ENCODE peak calls at places on chromosome 18, in six cellular contexts. One of them, this sample, is unnamed.

GRCh38 chr18:48954837-48955527 is 4.2 kb upstream of the SMAD7 start:
- DNase-seq in HepG2: no peak
- DNase-seq in GM12878: no peak
- DNase-seq in H1: no peak
- DNase-seq in HCT116: no peak
- DNase-seq in K562: no peak
- DNase-seq in this sample: no peak

GRCh38 chr18:13003466-13003896 is 12.3 kb downstream of the CEP192 start:
- DNase-seq in H1: peak
- DNase-seq in K562: peak
- DNase-seq in HepG2: peak
- DNase-seq in HCT116: peak
- DNase-seq in GM12878: no peak
- DNase-seq in this sample: peak

GRCh38 chr18:3715223-3716080 is 265.5 kb downstream of the TGIF1 start:
- DNase-seq in HepG2: no peak
- DNase-seq in GM12878: no peak
- DNase-seq in K562: no peak
- DNase-seq in H1: no peak
- DNase-seq in HCT116: no peak
- DNase-seq in this sample: no peak

GRCh38 chr18:13973061-13973460 is 57.7 kb upstream of the MC2R start:
- DNase-seq in K562: no peak
- DNase-seq in HCT116: no peak
- DNase-seq in H1: no peak
- DNase-seq in GM12878: no peak
- DNase-seq in HepG2: no peak
- DNase-seq in this sample: no peak

GRCh38 chr18:47809420-47809819 is 121.0 kb downstream of the SMAD2 start:
- DNase-seq in H1: no peak
- DNase-seq in HepG2: no peak
- DNase-seq in GM12878: no peak
- DNase-seq in K562: no peak
- DNase-seq in HCT116: no peak
- DNase-seq in this sample: no peak

GRCh38 chr18:61838521-61838920 is 54.3 kb downstream of the RNF152 start:
- DNase-seq in H1: no peak
- DNase-seq in GM12878: no peak
- DNase-seq in HepG2: peak
- DNase-seq in K562: no peak
- DNase-seq in HCT116: no peak
- DNase-seq in this sample: no peak

GRCh38 chr18:9417081-9417841 is 58.1 kb upstream of the RALBP1 start:
- DNase-seq in HepG2: no peak
- DNase-seq in HCT116: no peak
- DNase-seq in GM12878: no peak
- DNase-seq in K562: no peak
- DNase-seq in H1: peak
- DNase-seq in this sample: no peak

GRCh38 chr18:6757966-6758365 is 28.4 kb downstream of the ARHGAP28 start:
- DNase-seq in HCT116: no peak
- DNase-seq in K562: no peak
- DNase-seq in HepG2: no peak
- DNase-seq in GM12878: no peak
- DNase-seq in H1: no peak
- DNase-seq in this sample: no peak

GRCh38 chr18:34702814-34703213 is 7.3 kb upstream of the DTNA start:
- DNase-seq in HCT116: no peak
- DNase-seq in HepG2: no peak
- DNase-seq in H1: no peak
- DNase-seq in GM12878: no peak
- DNase-seq in K562: no peak
- DNase-seq in this sample: no peak

GRCh38 chr18:67766930-67767329 is 250.4 kb upstream of the DSEL start:
- DNase-seq in HCT116: no peak
- DNase-seq in K562: no peak
- DNase-seq in H1: no peak
- DNase-seq in GM12878: peak
- DNase-seq in HepG2: no peak
- DNase-seq in this sample: no peak

DNA sequence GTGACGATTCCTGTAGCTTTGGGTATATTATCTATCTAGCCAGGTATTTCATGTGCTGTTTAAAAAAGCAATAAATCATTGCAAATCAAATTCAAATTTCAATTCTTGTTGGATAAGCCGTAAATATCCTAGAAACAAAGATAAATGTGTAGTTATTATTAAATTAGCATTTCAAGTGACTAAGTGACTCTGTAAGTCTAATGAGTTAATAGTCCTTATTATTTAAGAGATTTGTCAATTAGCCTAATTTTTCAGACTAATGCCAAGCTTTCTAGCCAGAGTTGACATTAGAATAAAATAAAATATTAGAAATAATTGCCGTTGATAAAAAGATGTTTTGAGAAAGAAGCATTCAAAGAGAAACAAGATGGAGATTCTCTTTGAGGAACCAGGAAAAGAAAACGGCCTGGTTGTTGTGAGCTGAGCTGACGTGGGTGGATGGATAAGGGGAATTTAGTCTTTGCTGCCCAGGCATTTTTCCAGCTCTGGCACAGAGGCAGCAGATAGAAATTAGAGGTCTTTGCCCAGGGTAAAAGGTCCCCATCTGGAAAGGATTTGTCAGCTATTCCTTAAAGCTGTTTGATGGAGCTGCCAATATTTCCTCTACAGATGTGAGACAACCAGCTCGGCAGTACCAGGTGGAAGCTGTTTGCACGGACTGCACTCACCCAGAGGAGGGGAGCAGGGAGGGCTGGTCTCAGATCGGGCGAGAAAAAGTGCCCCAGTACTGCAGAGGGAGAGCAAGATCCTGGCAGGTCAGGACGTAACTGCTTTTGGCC is 117.3 kb upstream of the SEC11C start:
- DNase-seq in GM12878: no peak
- DNase-seq in HepG2: no peak
- DNase-seq in HCT116: no peak
- DNase-seq in K562: no peak
- DNase-seq in H1: no peak
- DNase-seq in this sample: no peak
- TF ChIP-seq ZNF274 in GM12878: no peak
- TF ChIP-seq ZNF274 in HepG2: no peak
- TF ChIP-seq ZNF274 in HCT116: no peak
- TF ChIP-seq ZNF274 in K562: no peak
- TF ChIP-seq ZNF274 in H1: no peak
- TF ChIP-seq ZNF274 in this sample: no peak

GRCh38 chr18:50658601-50659000 is 98.7 kb downstream of the MAPK4 start:
- DNase-seq in HCT116: no peak
- DNase-seq in K562: no peak
- DNase-seq in GM12878: no peak
- DNase-seq in H1: no peak
- DNase-seq in HepG2: no peak
- DNase-seq in this sample: no peak
- TF ChIP-seq ZNF274 in HCT116: no peak
- TF ChIP-seq ZNF274 in K562: no peak
- TF ChIP-seq ZNF274 in GM12878: no peak
- TF ChIP-seq ZNF274 in H1: no peak
- TF ChIP-seq ZNF274 in HepG2: no peak
- TF ChIP-seq ZNF274 in this sample: no peak

DNA sequence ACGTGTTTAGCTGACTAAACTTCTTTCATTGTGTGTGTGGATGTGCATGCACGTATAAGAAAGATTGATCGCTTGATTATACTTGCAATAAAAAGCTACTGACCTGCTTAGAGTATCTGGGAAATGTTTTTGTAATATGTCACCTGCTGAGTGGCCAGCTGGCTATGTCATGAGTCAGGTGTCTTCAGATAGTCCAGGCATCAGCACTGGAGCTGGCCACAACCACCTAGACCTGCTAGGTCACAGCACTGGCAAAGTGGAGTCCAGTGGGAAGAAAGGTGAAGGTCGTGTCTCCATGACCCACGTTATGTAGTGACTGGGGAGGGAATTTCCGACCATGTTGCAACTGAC is 147.0 kb downstream of the ESCO1 start:
- DNase-seq in GM12878: no peak
- DNase-seq in HepG2: no peak
- DNase-seq in HCT116: no peak
- DNase-seq in H1: no peak
- DNase-seq in K562: no peak
- DNase-seq in this sample: no peak
- TF ChIP-seq ZNF274 in GM12878: no peak
- TF ChIP-seq ZNF274 in HepG2: no peak
- TF ChIP-seq ZNF274 in HCT116: no peak
- TF ChIP-seq ZNF274 in H1: no peak
- TF ChIP-seq ZNF274 in K562: no peak
- TF ChIP-seq ZNF274 in this sample: no peak

GRCh38 chr18:50559750-50560680 is at the start of gene MAPK4:
- DNase-seq in HCT116: no peak
- DNase-seq in GM12878: no peak
- DNase-seq in HepG2: no peak
- DNase-seq in H1: peak
- DNase-seq in K562: peak
- DNase-seq in this sample: no peak

GRCh38 chr18:50562686-50563085 is 2.8 kb downstream of the MAPK4 start:
- DNase-seq in H1: no peak
- DNase-seq in HCT116: no peak
- DNase-seq in K562: no peak
- DNase-seq in HepG2: no peak
- DNase-seq in GM12878: no peak
- DNase-seq in this sample: no peak

GRCh38 chr18:50560681-50561629 is 1.1 kb downstream of the MAPK4 start:
- DNase-seq in GM12878: no peak
- DNase-seq in K562: no peak
- DNase-seq in HCT116: no peak
- DNase-seq in HepG2: no peak
- DNase-seq in H1: peak
- DNase-seq in this sample: no peak

GRCh38 chr18:50558157-50558556 is 1.7 kb upstream of the MAPK4 start:
- DNase-seq in HCT116: no peak
- DNase-seq in H1: no peak
- DNase-seq in HepG2: no peak
- DNase-seq in K562: no peak
- DNase-seq in GM12878: no peak
- DNase-seq in this sample: no peak

GRCh38 chr18:50558948-50559749 is 738 bp upstream of the MAPK4 start:
- DNase-seq in HCT116: no peak
- DNase-seq in K562: no peak
- DNase-seq in H1: peak
- DNase-seq in HepG2: no peak
- DNase-seq in GM12878: no peak
- DNase-seq in this sample: no peak
- TF ChIP-seq ZNF274 in HCT116: no peak
- TF ChIP-seq ZNF274 in K562: no peak
- TF ChIP-seq ZNF274 in H1: no peak
- TF ChIP-seq ZNF274 in HepG2: no peak
- TF ChIP-seq ZNF274 in GM12878: no peak
- TF ChIP-seq ZNF274 in this sample: no peak

DNA sequence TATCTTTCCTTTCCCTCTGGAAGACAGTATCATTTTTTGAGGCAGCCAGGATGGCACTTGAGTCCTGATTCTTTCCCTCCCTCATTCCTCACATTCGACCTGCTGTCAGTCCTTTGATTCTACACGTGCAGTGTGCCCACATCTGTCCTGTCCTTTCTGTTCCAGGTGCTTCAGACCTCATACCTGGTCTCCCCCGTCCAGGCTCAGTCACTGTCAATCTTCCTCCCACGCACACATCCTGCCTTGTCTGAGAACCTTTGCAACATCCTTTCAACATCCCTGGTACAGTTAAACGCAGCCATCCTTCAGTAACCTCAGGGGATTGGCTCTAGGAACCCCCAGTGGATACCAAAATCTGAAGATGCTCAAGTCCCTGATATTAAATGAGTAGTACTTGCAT is 10.1 kb downstream of the BCL2 start:
- DNase-seq in K562: no peak
- DNase-seq in HepG2: no peak
- DNase-seq in GM12878: no peak
- DNase-seq in H1: no peak
- DNase-seq in HCT116: no peak
- DNase-seq in this sample: no peak
- TF ChIP-seq ZNF274 in K562: no peak
- TF ChIP-seq ZNF274 in HepG2: no peak
- TF ChIP-seq ZNF274 in GM12878: no peak
- TF ChIP-seq ZNF274 in H1: no peak
- TF ChIP-seq ZNF274 in HCT116: no peak
- TF ChIP-seq ZNF274 in this sample: no peak

GRCh38 chr18:56185126-56185525 is 453.3 kb downstream of the TXNL1 start:
- DNase-seq in H1: no peak
- DNase-seq in HCT116: no peak
- DNase-seq in K562: no peak
- DNase-seq in HepG2: no peak
- DNase-seq in GM12878: no peak
- DNase-seq in this sample: no peak
- TF ChIP-seq ZNF274 in H1: no peak
- TF ChIP-seq ZNF274 in HCT116: no peak
- TF ChIP-seq ZNF274 in K562: no peak
- TF ChIP-seq ZNF274 in HepG2: no peak
- TF ChIP-seq ZNF274 in GM12878: no peak
- TF ChIP-seq ZNF274 in this sample: no peak

DNA sequence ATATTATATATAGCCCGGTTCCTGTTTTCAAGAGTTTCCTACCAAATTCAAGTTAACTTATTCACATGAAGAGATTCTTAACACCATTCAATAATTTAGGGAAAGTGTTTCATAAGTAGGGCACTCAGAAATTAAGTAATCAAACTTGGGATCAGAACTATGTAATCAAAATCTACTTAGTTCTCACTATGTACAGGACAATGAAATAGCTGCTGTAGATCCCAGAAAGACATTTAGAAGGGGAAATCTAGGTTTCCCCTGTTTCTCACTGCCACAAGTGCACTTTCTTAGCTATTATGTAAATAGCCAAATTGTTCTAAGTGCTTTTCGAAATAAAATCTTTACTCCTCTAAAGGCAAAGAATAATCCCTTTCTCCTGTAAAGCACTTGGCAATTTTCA is 493.6 kb upstream of the SETBP1 start:
- DNase-seq in GM12878: no peak
- DNase-seq in HCT116: no peak
- DNase-seq in K562: no peak
- DNase-seq in HepG2: no peak
- DNase-seq in H1: no peak
- DNase-seq in this sample: no peak
- TF ChIP-seq ZNF274 in GM12878: no peak
- TF ChIP-seq ZNF274 in HCT116: no peak
- TF ChIP-seq ZNF274 in K562: no peak
- TF ChIP-seq ZNF274 in HepG2: no peak
- TF ChIP-seq ZNF274 in H1: no peak
- TF ChIP-seq ZNF274 in this sample: no peak

This sample was measured in NT2/D1.